ENCODE peak calls at places on chromosomes 7 and 10, in four cellular contexts. L is A549, I is lung, H is GM12864. Z is an unnamed sample.

GRCh38 chr7:50155755-50156154 is 62.7 kb upstream of the ZPBP start:
- DNase-seq in L (no peak), I (no peak), H (no peak), Z (no peak)

GRCh38 chr7:84159435-84159834 is 35.2 kb downstream of the SEMA3A start:
- DNase-seq in L (no peak), I (no peak), H (no peak), Z (no peak)

GRCh38 chr10:50275650-50276235 is 24.4 kb upstream of the ASAH2 start:
- DNase-seq in L (peak), I (no peak), H (no peak), Z (peak)

GRCh38 chr7:112449353-112449752 is 907 bp upstream of the IFRD1 start:
- DNase-seq in L (peak), I (peak), H (no peak), Z (no peak)

GRCh38 chr10:24681476-24682088 is 42.1 kb downstream of the ARHGAP21 start:
- DNase-seq in L (no peak), I (no peak), H (no peak), Z (no peak)

GRCh38 chr7:17274551-17275245 is 23.8 kb upstream of the AHR start:
- DNase-seq in L (no peak), I (no peak), H (no peak), Z (peak)

GRCh38 chr10:68899186-68899745 is 1.8 kb upstream of the DDX50 start:
- DNase-seq in L (no peak), I (no peak), H (no peak), Z (no peak)

GRCh38 chr10:61244261-61244775 is 208.9 kb downstream of the TMEM26 start:
- DNase-seq in L (no peak), I (no peak), H (no peak), Z (no peak)

GRCh38 chr7:138249975-138250374 is 173.7 kb downstream of the AKR1D1 start:
- DNase-seq in L (no peak), I (no peak), H (no peak), Z (no peak)

GRCh38 chr10:95333997-95334792 is 43.4 kb upstream of the PDLIM1 start:
- DNase-seq in L (peak), I (peak), H (no peak), Z (peak)

GRCh38 chr7:82631998-82632397 is 188.4 kb upstream of the CACNA2D1 start:
- DNase-seq in L (no peak), I (no peak), H (no peak), Z (peak)

GRCh38 chr7:30470163-30470770 is 8.3 kb downstream of the NOD1 start:
- DNase-seq in L (peak), I (no peak), H (no peak), Z (peak)

GRCh38 chr10:110764378-110764777 is 107.3 kb upstream of the PDCD4 start:
- DNase-seq in L (no peak), I (no peak), H (no peak), Z (no peak)

GRCh38 chr7:153476166-153476565 is 576.0 kb upstream of the DPP6 start:
- DNase-seq in L (no peak), I (no peak), H (no peak), Z (no peak)

GRCh38 chr7:155349601-155350331 is 52.1 kb downstream of the INSIG1 start:
- DNase-seq in L (no peak), I (no peak), H (no peak), Z (no peak)

GRCh38 chr7:35605760-35606159 is 89.2 kb downstream of the HERPUD2 start:
- DNase-seq in L (peak), I (no peak), H (no peak), Z (peak)

GRCh38 chr10:101066146-101066889 is 4.5 kb downstream of the KAZALD1 start:
- DNase-seq in L (peak), I (peak), H (no peak), Z (peak)

GRCh38 chr10:100347568-100348195 is 649 bp downstream of the SCD start:
- DNase-seq in L (no peak), I (no peak), H (no peak), Z (no peak)

GRCh38 chr7:101957733-101958525 is 140.5 kb downstream of the CUX1 start:
- DNase-seq in L (no peak), I (no peak), H (no peak), Z (no peak)

GRCh38 chr7:102073931-102074880 is 212.5 kb upstream of the SH2B2 start:
- DNase-seq in L (no peak), I (no peak), H (no peak), Z (no peak)

GRCh38 chr7:91082038-91082437 is 182.2 kb upstream of the FZD1 start:
- DNase-seq in L (no peak), I (no peak), H (no peak), Z (peak)

GRCh38 chr10:91576096-91576545 is 56.8 kb downstream of the PPP1R3C start:
- DNase-seq in L (no peak), I (no peak), H (no peak), Z (no peak)

GRCh38 chr7:105461518-105461917 is 60.6 kb downstream of the PUS7 start:
- DNase-seq in L (no peak), I (no peak), H (no peak), Z (no peak)

GRCh38 chr7:34078864-34079263 is 173.5 kb downstream of the BMPER start:
- DNase-seq in L (no peak), I (no peak), H (no peak), Z (no peak)

GRCh38 chr7:123198668-123199652 is 809 bp downstream of the SLC13A1 start:
- DNase-seq in L (no peak), I (no peak), H (no peak), Z (no peak)

GRCh38 chr7:71972513-71972912 is 439.6 kb downstream of the CALN1 start:
- DNase-seq in L (no peak), I (no peak), H (no peak), Z (no peak)

GRCh38 chr7:94008537-94008936 is 4.4 kb upstream of the BET1 start:
- DNase-seq in L (no peak), I (no peak), H (no peak), Z (peak)

GRCh38 chr7:94011714-94012353 is 7.7 kb upstream of the BET1 start:
- DNase-seq in L (no peak), I (no peak), H (no peak), Z (no peak)

GRCh38 chr7:94015538-94015937 is 11.4 kb upstream of the BET1 start:
- DNase-seq in L (no peak), I (no peak), H (no peak), Z (no peak)

DNA sequence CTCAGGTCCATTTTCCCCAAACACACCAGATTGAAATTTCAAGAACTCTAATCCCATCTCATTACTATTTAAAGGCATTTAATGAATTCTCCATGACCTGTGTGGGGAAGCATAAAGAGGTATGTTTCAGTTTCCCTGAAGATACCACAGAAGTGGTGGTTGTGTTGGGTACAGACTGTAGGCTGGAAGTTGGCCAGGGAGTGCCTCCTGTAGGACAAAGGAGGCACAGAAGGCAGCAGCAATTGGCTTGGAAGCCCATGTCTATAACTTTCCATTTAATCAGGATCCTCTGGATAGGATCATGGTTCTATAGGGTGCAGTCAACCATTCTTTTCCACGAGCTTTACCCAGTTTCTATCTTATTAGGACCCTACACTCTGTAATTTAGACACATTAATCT is 8.6 kb upstream of the BET1 start:
- DNase-seq in L (peak), I (no peak), H (no peak), Z (no peak)
- TF ChIP-seq CTCF in L (no peak), I (no peak), H (no peak), Z (no peak)

DNA sequence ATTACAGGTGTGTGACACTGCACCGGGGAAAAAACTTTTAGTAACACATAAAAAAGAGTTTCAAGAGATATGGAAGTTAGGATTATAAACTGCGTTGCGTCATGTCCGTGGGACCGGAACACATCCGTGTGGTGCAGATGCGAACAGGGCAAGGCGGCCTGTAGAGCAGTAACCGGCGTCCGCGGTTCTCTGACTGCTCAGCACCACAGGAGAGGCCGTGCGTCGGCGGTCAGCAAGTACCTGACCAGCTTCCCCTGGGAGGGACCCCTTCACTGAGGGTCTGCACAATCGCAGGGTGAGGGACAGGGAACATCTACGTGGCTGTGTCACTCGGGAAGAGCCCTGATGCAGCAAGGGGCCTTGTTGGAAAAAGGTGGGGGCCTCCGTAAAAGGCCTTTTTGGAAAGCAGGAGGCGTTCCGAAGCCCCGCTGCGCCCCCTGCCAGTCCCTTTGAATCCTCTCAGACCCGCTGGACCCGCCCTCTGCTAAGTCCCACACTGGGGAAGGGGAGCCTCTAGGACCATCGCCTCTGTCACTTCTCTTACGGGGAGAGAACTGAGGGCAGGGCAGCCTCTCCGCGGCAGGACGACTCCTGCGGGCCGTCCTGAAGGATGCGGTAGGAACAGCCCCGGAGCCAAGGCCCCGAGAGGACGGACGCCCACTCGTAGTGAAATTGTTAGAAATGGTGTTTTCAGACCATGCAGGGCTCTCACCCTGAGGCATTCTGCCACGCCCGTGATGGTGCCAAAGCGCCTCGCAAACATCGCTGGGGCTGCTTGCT is 771.6 kb upstream of the COBL start:
- DNase-seq in L (no peak), I (no peak), H (no peak), Z (no peak)
- H3K4me3 ChIP-seq in L (no peak), I (no peak), H (no peak), Z (no peak)

DNA sequence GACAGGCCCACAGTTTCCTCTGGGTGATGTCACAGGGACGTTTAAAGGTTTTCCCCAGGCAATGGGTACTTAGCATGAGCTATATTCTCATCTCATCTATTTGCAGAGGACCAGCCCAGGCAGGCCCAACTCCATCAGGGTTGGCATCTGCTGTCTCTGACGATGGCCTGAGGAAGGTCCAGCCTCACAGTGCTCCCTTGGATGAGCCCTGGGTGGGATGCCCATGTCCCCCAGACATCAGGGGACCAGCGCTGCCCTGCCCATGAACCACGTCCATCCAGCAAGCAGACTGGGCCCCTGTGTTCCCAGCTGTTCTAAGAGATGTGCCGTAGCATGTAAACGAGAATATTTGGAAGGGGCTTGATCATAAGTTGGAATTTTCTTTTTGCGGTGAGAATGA is 210.5 kb downstream of the TCERG1L start:
- DNase-seq in L (no peak), I (no peak), H (no peak), Z (no peak)
- TF ChIP-seq CTCF in L (no peak), I (no peak), H (no peak), Z (no peak)

DNA sequence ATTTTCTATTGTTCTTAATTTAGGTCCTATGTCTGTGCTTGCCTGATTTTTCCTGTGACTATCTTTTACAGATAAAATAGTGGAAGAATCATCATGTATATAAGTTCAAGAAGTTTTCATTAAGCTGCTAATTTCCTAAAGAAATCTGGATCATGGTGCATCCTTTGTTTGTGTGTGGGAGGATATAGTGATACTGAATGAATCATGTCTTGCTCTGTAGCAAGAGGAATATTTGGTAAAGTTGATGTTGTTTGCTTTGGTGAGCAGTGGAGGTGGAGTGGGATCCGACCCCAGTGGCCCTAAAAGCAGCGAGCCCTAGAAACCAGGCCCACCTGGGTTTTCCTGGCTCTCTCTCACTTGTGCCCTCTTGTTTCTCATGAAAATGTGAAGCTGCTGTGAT is 83.7 kb downstream of the CCNY start:
- DNase-seq in L (no peak), I (no peak), H (no peak), Z (peak)
- H3K4me3 ChIP-seq in L (no peak), I (no peak), H (no peak), Z (no peak)